ENCODE peak calls at places on chromosomes 2 and 18, in ten cellular contexts. V is NAMALWA, Y is NCI-H2029 treated with DMSO at 0.1 percent for 48 hours, X is ACHN, B is NCI-H2081, T is Calu3, N is lung microvascular endothelial cell, G is GM23248, E is body of pancreas, D is GM12892. C is an unnamed sample.

GRCh38 chr2:221096651-221097567 is 475.2 kb downstream of the EPHA4 start:
- DNase-seq in V (no peak), Y (no peak), X (peak), B (no peak), T (no peak), N (no peak), G (peak), E (no peak), D (no peak), C (no peak)

GRCh38 chr18:54378057-54378456 is 20.4 kb downstream of the C18orf54 start:
- DNase-seq in V (no peak), Y (no peak), X (no peak), B (no peak), T (no peak), N (no peak), G (no peak), E (no peak), D (no peak), C (no peak)

GRCh38 chr2:46878886-46879285 is 36.7 kb downstream of the MCFD2 start:
- DNase-seq in V (no peak), Y (no peak), X (no peak), B (no peak), T (no peak), N (peak), G (no peak), E (no peak), D (no peak), C (no peak)

GRCh38 chr2:41726364-41726763 is 321.5 kb upstream of the PKDCC start:
- DNase-seq in V (no peak), Y (no peak), X (no peak), B (no peak), T (no peak), N (no peak), G (no peak), E (no peak), D (no peak), C (no peak)

GRCh38 chr18:26436176-26437031 is 111.9 kb downstream of the KCTD1 start:
- DNase-seq in V (no peak), Y (no peak), X (peak), B (no peak), T (peak), N (no peak), G (peak), E (no peak), D (no peak), C (no peak)

GRCh38 chr2:226712941-226713340 is 86.7 kb downstream of the IRS1 start:
- DNase-seq in V (no peak), Y (no peak), X (no peak), B (no peak), T (no peak), N (no peak), G (no peak), E (no peak), D (no peak), C (no peak)

GRCh38 chr2:120606280-120606679 is 129.4 kb upstream of the GLI2 start:
- DNase-seq in V (no peak), Y (no peak), X (no peak), B (no peak), T (no peak), N (no peak), G (no peak), E (no peak), D (no peak), C (no peak)

GRCh38 chr2:33363599-33364300 is 112.7 kb upstream of the RASGRP3 start:
- DNase-seq in V (no peak), Y (no peak), X (no peak), B (no peak), T (no peak), N (peak), G (no peak), E (no peak), D (no peak), C (no peak)

GRCh38 chr2:73992036-73992435 is 7.3 kb downstream of the TET3 start:
- DNase-seq in V (no peak), Y (no peak), X (no peak), B (no peak), T (no peak), N (no peak), G (no peak), E (no peak), D (no peak), C (no peak)

GRCh38 chr2:231199219-231199618 is 788 bp downstream of the ARMC9 start:
- DNase-seq in V (no peak), Y (no peak), X (peak), B (no peak), T (no peak), N (no peak), G (peak), E (no peak), D (no peak), C (no peak)

GRCh38 chr18:61575419-61575818 is 242.2 kb downstream of the CDH20 start:
- DNase-seq in V (no peak), Y (no peak), X (no peak), B (no peak), T (no peak), N (no peak), G (peak), E (no peak), D (no peak), C (no peak)

GRCh38 chr2:138708682-138709241 is 71.4 kb downstream of the NXPH2 start:
- DNase-seq in V (no peak), Y (peak), X (no peak), B (peak), T (no peak), N (no peak), G (peak), E (no peak), D (no peak), C (no peak)

GRCh38 chr2:120825370-120826259 is 89.9 kb downstream of the GLI2 start:
- DNase-seq in V (no peak), Y (no peak), X (no peak), B (peak), T (no peak), N (peak), G (peak), E (no peak), D (no peak), C (no peak)

GRCh38 chr2:176892818-176893217 is 319.8 kb upstream of the HNRNPA3 start:
- DNase-seq in V (no peak), Y (peak), X (no peak), B (peak), T (no peak), N (peak), G (no peak), E (no peak), D (no peak), C (no peak)

GRCh38 chr2:227871375-227871788 is at the start of gene DAW1:
- DNase-seq in V (no peak), Y (peak), X (peak), B (peak), T (peak), N (peak), G (peak), E (peak), D (peak), C (peak)

GRCh38 chr2:235811446-235812184 is 317.8 kb downstream of the AGAP1 start:
- DNase-seq in V (no peak), Y (no peak), X (no peak), B (no peak), T (no peak), N (no peak), G (no peak), E (no peak), D (no peak), C (no peak)

GRCh38 chr2:212777020-212777491 is 238.5 kb upstream of the ERBB4 start:
- DNase-seq in V (peak), Y (peak), X (peak), B (peak), T (peak), N (peak), G (peak), E (no peak), D (no peak), C (no peak)

GRCh38 chr2:200694071-200694470 is 108.3 kb downstream of the AOX1 start:
- DNase-seq in V (no peak), Y (no peak), X (no peak), B (no peak), T (no peak), N (no peak), G (no peak), E (no peak), D (no peak), C (no peak)

GRCh38 chr18:44514766-44515165 is 165.9 kb upstream of the SETBP1 start:
- DNase-seq in V (no peak), Y (no peak), X (no peak), B (no peak), T (no peak), N (no peak), G (no peak), E (no peak), D (no peak), C (no peak)

GRCh38 chr2:207215300-207215699 is 49.6 kb upstream of the KLF7 start:
- DNase-seq in V (no peak), Y (no peak), X (no peak), B (no peak), T (no peak), N (no peak), G (no peak), E (no peak), D (no peak), C (no peak)

GRCh38 chr2:215410932-215411285 is 25.0 kb downstream of the FN1 start:
- DNase-seq in V (no peak), Y (no peak), X (peak), B (no peak), T (peak), N (peak), G (peak), E (no peak), D (no peak), C (no peak)

GRCh38 chr2:61978522-61978921 is 73.0 kb downstream of the COMMD1 start:
- DNase-seq in V (peak), Y (peak), X (no peak), B (peak), T (no peak), N (peak), G (no peak), E (no peak), D (no peak), C (no peak)

GRCh38 chr2:33013684-33014110 is 66.9 kb downstream of the LTBP1 start:
- DNase-seq in V (no peak), Y (no peak), X (no peak), B (no peak), T (no peak), N (peak), G (peak), E (no peak), D (no peak), C (no peak)

GRCh38 chr2:105678346-105678745 is 66.4 kb upstream of the NCK2 start:
- DNase-seq in V (no peak), Y (no peak), X (no peak), B (no peak), T (no peak), N (no peak), G (no peak), E (no peak), D (no peak), C (no peak)

GRCh38 chr2:236935656-236936445 is 149.8 kb upstream of the COPS8 start:
- DNase-seq in V (no peak), Y (no peak), X (no peak), B (no peak), T (no peak), N (no peak), G (no peak), E (no peak), D (no peak), C (no peak)

GRCh38 chr2:222830164-222830563 is 30.7 kb upstream of the ACSL3 start:
- DNase-seq in V (no peak), Y (no peak), X (no peak), B (no peak), T (no peak), N (no peak), G (no peak), E (no peak), D (no peak), C (no peak)